ENCODE peak calls at places on chromosomes 4 and X, in nine cellular contexts. One of them, this sample, is unnamed.

GRCh38 chrX:10429908-10430307 is 190.5 kb downstream of the MID1 start:
- DNase-seq in lower leg skin: no peak
- DNase-seq in fibroblast of mammary gland: no peak
- DNase-seq in astrocyte of the spinal cord: no peak
- DNase-seq in breast epithelium: no peak
- DNase-seq in H9: no peak
- DNase-seq in B cell: no peak
- DNase-seq in cardiac fibroblast: no peak
- DNase-seq in psoas muscle: no peak
- DNase-seq in this sample: no peak

GRCh38 chr4:142282870-142283431 is 563.1 kb downstream of the INPP4B start:
- DNase-seq in lower leg skin: no peak
- DNase-seq in fibroblast of mammary gland: peak; percentile 46
- DNase-seq in astrocyte of the spinal cord: peak; percentile 14
- DNase-seq in breast epithelium: no peak
- DNase-seq in H9: no peak
- DNase-seq in B cell: no peak
- DNase-seq in cardiac fibroblast: peak; percentile 28
- DNase-seq in psoas muscle: no peak
- DNase-seq in this sample: peak; percentile 22

GRCh38 chr4:86380176-86380724 is 20.4 kb upstream of the MAPK10 start:
- DNase-seq in lower leg skin: no peak
- DNase-seq in fibroblast of mammary gland: no peak
- DNase-seq in astrocyte of the spinal cord: no peak
- DNase-seq in breast epithelium: no peak
- DNase-seq in H9: no peak
- DNase-seq in B cell: no peak
- DNase-seq in cardiac fibroblast: no peak
- DNase-seq in psoas muscle: no peak
- DNase-seq in this sample: no peak

GRCh38 chrX:27555514-27555913 is 34.6 kb upstream of the DCAF8L2 start:
- DNase-seq in lower leg skin: no peak
- DNase-seq in fibroblast of mammary gland: peak; percentile 1
- DNase-seq in astrocyte of the spinal cord: peak; percentile 16
- DNase-seq in breast epithelium: no peak
- DNase-seq in H9: no peak
- DNase-seq in B cell: no peak
- DNase-seq in cardiac fibroblast: peak; percentile 56
- DNase-seq in psoas muscle: no peak
- DNase-seq in this sample: no peak

GRCh38 chr4:34619531-34620109 is 1624.7 kb downstream of the ARAP2 start:
- DNase-seq in lower leg skin: no peak
- DNase-seq in fibroblast of mammary gland: peak; percentile 14
- DNase-seq in astrocyte of the spinal cord: peak; percentile 56
- DNase-seq in breast epithelium: no peak
- DNase-seq in H9: no peak
- DNase-seq in B cell: no peak
- DNase-seq in cardiac fibroblast: no peak
- DNase-seq in psoas muscle: no peak
- DNase-seq in this sample: no peak

GRCh38 chr4:84669201-84669600 is 86.3 kb downstream of the CDS1 start:
- DNase-seq in lower leg skin: no peak
- DNase-seq in fibroblast of mammary gland: no peak
- DNase-seq in astrocyte of the spinal cord: no peak
- DNase-seq in breast epithelium: no peak
- DNase-seq in H9: no peak
- DNase-seq in B cell: no peak
- DNase-seq in cardiac fibroblast: no peak
- DNase-seq in psoas muscle: no peak
- DNase-seq in this sample: no peak

GRCh38 chr4:123603165-123603564 is 206.6 kb downstream of the SPRY1 start:
- DNase-seq in lower leg skin: no peak
- DNase-seq in fibroblast of mammary gland: peak; percentile 56
- DNase-seq in astrocyte of the spinal cord: peak; percentile 29
- DNase-seq in breast epithelium: no peak
- DNase-seq in H9: no peak
- DNase-seq in B cell: no peak
- DNase-seq in cardiac fibroblast: peak; percentile 67
- DNase-seq in psoas muscle: no peak
- DNase-seq in this sample: peak; percentile 42

GRCh38 chrX:22392176-22392814 is 119.6 kb downstream of the CBLL2 start:
- DNase-seq in lower leg skin: no peak
- DNase-seq in fibroblast of mammary gland: peak; percentile 26
- DNase-seq in astrocyte of the spinal cord: peak; percentile 64
- DNase-seq in breast epithelium: no peak
- DNase-seq in H9: no peak
- DNase-seq in B cell: no peak
- DNase-seq in cardiac fibroblast: no peak
- DNase-seq in psoas muscle: no peak
- DNase-seq in this sample: no peak

GRCh38 chrX:123884809-123885408 is 25.1 kb downstream of the XIAP start:
- DNase-seq in lower leg skin: peak; percentile 20
- DNase-seq in fibroblast of mammary gland: peak; percentile 63
- DNase-seq in astrocyte of the spinal cord: peak; percentile 55
- DNase-seq in breast epithelium: no peak
- DNase-seq in H9: no peak
- DNase-seq in B cell: no peak
- DNase-seq in cardiac fibroblast: peak; percentile 65
- DNase-seq in psoas muscle: no peak
- DNase-seq in this sample: peak; percentile 36

GRCh38 chr4:83320548-83320947 is 14.1 kb downstream of the HPSE start:
- DNase-seq in lower leg skin: peak; percentile 50
- DNase-seq in fibroblast of mammary gland: peak; percentile 74
- DNase-seq in astrocyte of the spinal cord: no peak
- DNase-seq in breast epithelium: no peak
- DNase-seq in H9: no peak
- DNase-seq in B cell: no peak
- DNase-seq in cardiac fibroblast: peak; percentile 72
- DNase-seq in psoas muscle: peak; percentile 46
- DNase-seq in this sample: peak; percentile 59

GRCh38 chr4:70858454-70858853 is 18.8 kb upstream of the GRSF1 start:
- DNase-seq in lower leg skin: no peak
- DNase-seq in fibroblast of mammary gland: no peak
- DNase-seq in astrocyte of the spinal cord: no peak
- DNase-seq in breast epithelium: no peak
- DNase-seq in H9: no peak
- DNase-seq in B cell: no peak
- DNase-seq in cardiac fibroblast: no peak
- DNase-seq in psoas muscle: no peak
- DNase-seq in this sample: no peak

GRCh38 chrX:45142185-45142584 is 58.5 kb downstream of the DIPK2B start:
- DNase-seq in lower leg skin: no peak
- DNase-seq in fibroblast of mammary gland: no peak
- DNase-seq in astrocyte of the spinal cord: no peak
- DNase-seq in breast epithelium: no peak
- DNase-seq in H9: no peak
- DNase-seq in B cell: no peak
- DNase-seq in cardiac fibroblast: no peak
- DNase-seq in psoas muscle: no peak
- DNase-seq in this sample: no peak

GRCh38 chrX:118976599-118977340 is 2.4 kb downstream of the LONRF3 start:
- DNase-seq in lower leg skin: peak; percentile 18
- DNase-seq in fibroblast of mammary gland: no peak
- DNase-seq in astrocyte of the spinal cord: no peak
- DNase-seq in breast epithelium: peak; percentile 53
- DNase-seq in H9: no peak
- DNase-seq in B cell: no peak
- DNase-seq in cardiac fibroblast: peak; percentile 0
- DNase-seq in psoas muscle: peak; percentile 47
- DNase-seq in this sample: peak; percentile 9

GRCh38 chrX:109352121-109352556 is 129.7 kb downstream of the GUCY2F start:
- DNase-seq in lower leg skin: no peak
- DNase-seq in fibroblast of mammary gland: peak; percentile 71
- DNase-seq in astrocyte of the spinal cord: peak; percentile 51
- DNase-seq in breast epithelium: no peak
- DNase-seq in H9: no peak
- DNase-seq in B cell: no peak
- DNase-seq in cardiac fibroblast: peak; percentile 67
- DNase-seq in psoas muscle: no peak
- DNase-seq in this sample: no peak

GRCh38 chrX:34365482-34365881 is 233.4 kb upstream of the FAM47A start:
- DNase-seq in lower leg skin: no peak
- DNase-seq in fibroblast of mammary gland: peak; percentile 38
- DNase-seq in astrocyte of the spinal cord: peak; percentile 37
- DNase-seq in breast epithelium: no peak
- DNase-seq in H9: no peak
- DNase-seq in B cell: no peak
- DNase-seq in cardiac fibroblast: peak; percentile 59
- DNase-seq in psoas muscle: no peak
- DNase-seq in this sample: no peak
- TF ChIP-seq CTCF in lower leg skin: no peak
- TF ChIP-seq CTCF in fibroblast of mammary gland: peak; percentile 38
- TF ChIP-seq CTCF in astrocyte of the spinal cord: peak; percentile 37
- TF ChIP-seq CTCF in breast epithelium: no peak
- TF ChIP-seq CTCF in H9: peak; percentile 73
- TF ChIP-seq CTCF in B cell: no peak
- TF ChIP-seq CTCF in cardiac fibroblast: peak; percentile 37
- TF ChIP-seq CTCF in psoas muscle: peak; percentile 10
- TF ChIP-seq CTCF in this sample: no peak

DNA sequence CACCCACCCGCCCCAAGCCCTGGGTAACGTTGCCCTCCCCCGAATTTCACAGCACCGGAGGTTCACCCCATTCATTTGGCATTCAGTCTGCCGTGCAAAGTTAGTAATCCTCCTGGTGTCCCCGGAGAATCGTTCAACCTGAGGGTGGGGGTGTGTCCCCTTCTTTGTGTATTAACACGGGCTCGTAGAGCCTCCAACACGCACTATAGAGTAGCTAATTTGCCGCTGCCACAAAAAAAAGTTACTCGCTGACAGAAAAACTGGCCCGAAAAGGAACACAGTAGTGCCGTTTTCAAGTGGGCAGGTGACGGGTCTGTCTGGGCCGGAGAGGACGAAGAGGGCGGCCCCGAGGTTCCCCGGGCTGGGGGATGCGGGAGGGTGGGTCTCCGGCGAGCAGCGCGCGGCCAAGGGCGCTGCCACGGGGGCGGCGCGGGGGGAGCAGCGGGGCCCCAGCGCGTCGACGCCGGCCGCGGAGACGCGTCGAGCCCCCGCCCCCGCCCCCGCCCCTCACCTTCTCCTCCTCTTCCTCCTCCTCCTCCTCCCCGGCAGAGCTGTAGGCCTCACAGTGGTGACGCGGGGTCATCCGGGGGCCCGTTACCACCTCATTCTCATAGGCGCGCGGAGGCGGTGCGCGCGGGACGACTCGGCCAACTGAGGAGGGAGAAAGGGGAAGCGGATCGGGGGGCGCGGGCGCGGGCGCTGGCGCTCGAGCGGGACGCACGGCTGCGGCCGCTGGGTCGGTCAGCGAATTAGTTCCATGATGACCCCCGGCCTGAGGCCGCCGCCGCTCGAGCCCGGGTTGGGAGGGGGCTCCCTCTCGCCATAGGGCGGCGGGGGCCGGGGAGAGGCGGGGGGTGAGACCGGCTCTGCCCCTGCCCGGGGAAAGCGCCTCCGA is 581 bp downstream of the CCNI start:
- DNase-seq in lower leg skin: peak; percentile 69
- DNase-seq in fibroblast of mammary gland: peak; percentile 70
- DNase-seq in astrocyte of the spinal cord: peak; percentile 76
- DNase-seq in breast epithelium: peak; percentile 61
- DNase-seq in H9: peak; percentile 59
- DNase-seq in B cell: peak; percentile 92
- DNase-seq in cardiac fibroblast: peak; percentile 67
- DNase-seq in psoas muscle: peak; percentile 81
- DNase-seq in this sample: peak; percentile 90
- TF ChIP-seq CTCF in lower leg skin: no peak
- TF ChIP-seq CTCF in fibroblast of mammary gland: no peak
- TF ChIP-seq CTCF in astrocyte of the spinal cord: no peak
- TF ChIP-seq CTCF in breast epithelium: no peak
- TF ChIP-seq CTCF in H9: no peak
- TF ChIP-seq CTCF in B cell: no peak
- TF ChIP-seq CTCF in cardiac fibroblast: no peak
- TF ChIP-seq CTCF in psoas muscle: no peak
- TF ChIP-seq CTCF in this sample: no peak

DNA sequence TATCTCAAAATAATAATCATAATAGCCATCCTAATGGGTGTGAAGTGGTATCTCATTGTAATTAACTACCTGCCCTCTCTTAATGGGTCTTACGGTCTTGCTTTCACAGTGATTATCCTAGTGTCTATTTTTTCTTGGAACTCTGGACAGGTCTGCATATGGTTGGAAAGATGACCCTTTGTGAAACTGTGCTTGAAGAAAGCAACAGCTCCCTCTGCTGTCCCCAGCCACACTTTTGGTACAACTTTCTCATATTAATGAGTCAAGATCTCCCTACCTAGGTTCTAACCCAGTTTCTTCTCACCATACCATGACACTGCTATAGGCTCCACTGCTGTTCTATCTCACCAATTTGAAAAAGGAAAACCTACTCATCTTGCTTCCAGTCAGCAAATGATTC is 2.4 kb downstream of the TFDP3 start:
- DNase-seq in lower leg skin: no peak
- DNase-seq in fibroblast of mammary gland: peak; percentile 31
- DNase-seq in astrocyte of the spinal cord: peak; percentile 3
- DNase-seq in breast epithelium: peak; percentile 50
- DNase-seq in H9: no peak
- DNase-seq in B cell: no peak
- DNase-seq in cardiac fibroblast: peak; percentile 2
- DNase-seq in psoas muscle: no peak
- DNase-seq in this sample: peak; percentile 4
- TF ChIP-seq CTCF in lower leg skin: no peak
- TF ChIP-seq CTCF in fibroblast of mammary gland: peak; percentile 43
- TF ChIP-seq CTCF in astrocyte of the spinal cord: peak; percentile 36
- TF ChIP-seq CTCF in breast epithelium: peak; percentile 18
- TF ChIP-seq CTCF in H9: peak; percentile 73
- TF ChIP-seq CTCF in B cell: no peak
- TF ChIP-seq CTCF in cardiac fibroblast: no peak
- TF ChIP-seq CTCF in psoas muscle: peak; percentile 19
- TF ChIP-seq CTCF in this sample: no peak

GRCh38 chr4:40987151-40987550 is 227.2 kb downstream of the APBB2 start:
- DNase-seq in lower leg skin: no peak
- DNase-seq in fibroblast of mammary gland: no peak
- DNase-seq in astrocyte of the spinal cord: no peak
- DNase-seq in breast epithelium: no peak
- DNase-seq in H9: no peak
- DNase-seq in B cell: no peak
- DNase-seq in cardiac fibroblast: no peak
- DNase-seq in psoas muscle: no peak
- DNase-seq in this sample: no peak
- TF ChIP-seq CTCF in lower leg skin: no peak
- TF ChIP-seq CTCF in fibroblast of mammary gland: no peak
- TF ChIP-seq CTCF in astrocyte of the spinal cord: no peak
- TF ChIP-seq CTCF in breast epithelium: no peak
- TF ChIP-seq CTCF in H9: no peak
- TF ChIP-seq CTCF in B cell: no peak
- TF ChIP-seq CTCF in cardiac fibroblast: no peak
- TF ChIP-seq CTCF in psoas muscle: no peak
- TF ChIP-seq CTCF in this sample: no peak

This sample was measured in activated CD8-positive, alpha-beta T cell treated with anti-CD3 and anti-CD28 coated beads for 36 hours.